ENCODE peak calls at places on chromosome 7, in seven cellular contexts. E is thyroid gland, Z is hepatocyte, Y is RWPE1, G is progenitor cell of endocrine pancreas, H is A673, F is OCI-LY7. O is an unnamed sample.
A peak's percentile ranks its signal among the peaks of the same experiment; 100 is the strongest.

GRCh38 chr7:35761882-35762720 is 38.8 kb upstream of the SEPTIN7 start:
- DNase-seq in Z (no peak), F (no peak), E (no peak), H (peak; percentile 63), Y (peak; percentile 26), G (no peak), O (no peak)

GRCh38 chr7:48424731-48425130 is 253.5 kb downstream of the ABCA13 start:
- DNase-seq in Y (peak; percentile 42), H (peak; percentile 25), E (no peak), F (peak; percentile 57), Z (peak; percentile 44), G (no peak), O (no peak)

GRCh38 chr7:30723776-30724175 is 28.2 kb upstream of the INMT start:
- DNase-seq in E (no peak), Y (no peak), F (no peak), H (no peak), G (no peak), Z (no peak), O (no peak)

GRCh38 chr7:85750454-85750949 is 563.6 kb upstream of the SEMA3D start:
- DNase-seq in Z (peak; percentile 37), Y (peak; percentile 24), E (peak; percentile 35), H (peak; percentile 72), G (no peak), F (peak; percentile 25), O (peak; percentile 50)

GRCh38 chr7:156000601-156001396 is 188.5 kb upstream of the SHH start:
- DNase-seq in F (no peak), H (no peak), Z (no peak), E (no peak), Y (no peak), G (no peak), O (no peak)

GRCh38 chr7:122303971-122304603 is 463 bp downstream of the FEZF1 start:
- DNase-seq in Z (peak; percentile 12), Y (no peak), H (no peak), F (no peak), G (no peak), E (no peak), O (no peak)

GRCh38 chr7:4959356-4959755 is 369 bp upstream of the MMD2 start:
- DNase-seq in H (no peak), Y (no peak), Z (no peak), F (no peak), G (no peak), E (no peak), O (no peak)

GRCh38 chr7:47654672-47655340 is 72.9 kb upstream of the TNS3 start:
- DNase-seq in H (no peak), E (no peak), Z (no peak), Y (no peak), G (no peak), F (no peak), O (no peak)

GRCh38 chr7:72925546-72926120 is 738 bp downstream of the POM121 start:
- DNase-seq in Y (no peak), E (no peak), F (peak; percentile 53), H (peak; percentile 21), Z (no peak), G (no peak), O (no peak)

GRCh38 chr7:139075031-139075652 is 34.4 kb downstream of the ZC3HAV1 start:
- DNase-seq in Y (peak; percentile 64), H (peak; percentile 82), Z (peak; percentile 86), G (peak; percentile 21), E (peak; percentile 69), F (peak; percentile 80), O (peak; percentile 54)

GRCh38 chr7:137546671-137547070 is 203.1 kb upstream of the PTN start:
- DNase-seq in E (no peak), F (no peak), Y (no peak), G (no peak), Z (no peak), H (no peak), O (no peak)

GRCh38 chr7:27148776-27149641 is 1.4 kb upstream of the HOXA6 start:
- DNase-seq in G (no peak), F (no peak), H (no peak), E (no peak), Y (no peak), Z (no peak), O (no peak)

GRCh38 chr7:148276291-148277041 is 314.1 kb upstream of the C7orf33 start:
- DNase-seq in E (no peak), F (peak; percentile 31), Z (no peak), G (no peak), Y (no peak), H (peak; percentile 18), O (no peak)

GRCh38 chr7:23473848-23474097 is 3.5 kb upstream of the IGF2BP3 start:
- DNase-seq in E (no peak), Z (peak; percentile 55), F (no peak), G (no peak), H (peak; percentile 60), Y (no peak), O (peak; percentile 46)

GRCh38 chr7:2444476-2444875 is 31.7 kb downstream of the GRIFIN start:
- DNase-seq in F (no peak), E (no peak), H (no peak), Y (no peak), Z (no peak), G (no peak), O (no peak)

DNA sequence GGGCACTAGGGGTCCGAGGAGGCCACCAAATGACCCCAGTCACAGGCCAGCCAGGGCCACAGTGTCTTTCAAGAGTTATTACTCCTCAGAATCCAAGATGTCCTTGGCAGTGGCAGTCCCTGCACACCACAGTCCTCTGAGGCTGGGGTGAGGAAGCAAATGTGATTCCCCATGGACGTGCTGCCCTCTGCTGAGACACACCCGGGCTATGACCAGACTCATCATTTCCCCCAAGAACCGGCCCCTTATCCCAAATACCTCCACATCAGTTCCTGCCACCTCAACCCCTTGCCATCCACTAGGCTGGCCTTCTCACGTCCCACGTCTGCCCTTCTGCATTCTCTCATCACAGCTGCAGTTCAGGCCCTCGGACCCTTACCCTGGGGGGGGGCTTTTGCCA is 5.0 kb downstream of the PRKAG2 start:
- DNase-seq in E (no peak), F (no peak), H (no peak), Y (no peak), Z (no peak), G (no peak), O (no peak)
- TF ChIP-seq CTCF in E (no peak), F (no peak), H (no peak), Y (no peak), Z (no peak), G (no peak), O (no peak)

DNA sequence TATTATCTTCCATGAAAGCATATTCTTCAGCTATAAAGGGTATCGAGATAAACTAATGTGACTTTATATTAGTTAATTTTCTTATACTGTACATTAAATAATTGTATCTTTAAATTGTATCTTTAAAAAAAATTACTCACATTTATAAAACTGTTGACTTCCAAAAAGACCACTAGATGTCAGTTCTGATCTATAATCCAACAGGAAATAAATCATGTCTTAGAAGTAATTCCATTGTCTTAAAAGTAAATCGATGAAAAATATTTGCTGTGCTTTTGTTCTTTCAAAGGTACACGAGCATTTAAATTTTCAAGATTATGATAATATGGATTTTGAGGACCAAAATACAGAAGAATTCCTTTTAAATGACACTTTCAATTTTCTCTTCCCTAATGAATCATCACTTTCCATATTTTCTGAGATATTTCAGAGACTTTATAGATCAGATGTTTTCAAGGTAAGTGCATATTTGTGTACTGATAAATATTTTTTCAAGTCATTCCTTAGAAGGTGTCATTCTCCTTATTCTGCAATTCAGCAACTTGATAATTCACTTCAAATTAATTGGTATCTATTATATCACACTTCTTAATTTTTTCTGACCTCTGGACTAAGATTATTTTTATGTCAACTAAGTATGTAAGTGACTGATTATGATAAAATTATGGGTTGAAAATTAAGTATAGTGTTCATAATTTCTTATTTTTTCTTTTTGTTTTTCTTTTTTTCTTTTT is 138.5 kb downstream of the CPED1 start:
- DNase-seq in H (peak; percentile 28), Y (no peak), G (no peak), Z (no peak), F (peak; percentile 53), E (no peak), O (no peak)
- TF ChIP-seq CTCF in H (peak; percentile 57), Y (peak; percentile 49), G (peak; percentile 31), Z (peak; percentile 49), F (peak; percentile 86), E (peak; percentile 29), O (peak; percentile 46)

DNA sequence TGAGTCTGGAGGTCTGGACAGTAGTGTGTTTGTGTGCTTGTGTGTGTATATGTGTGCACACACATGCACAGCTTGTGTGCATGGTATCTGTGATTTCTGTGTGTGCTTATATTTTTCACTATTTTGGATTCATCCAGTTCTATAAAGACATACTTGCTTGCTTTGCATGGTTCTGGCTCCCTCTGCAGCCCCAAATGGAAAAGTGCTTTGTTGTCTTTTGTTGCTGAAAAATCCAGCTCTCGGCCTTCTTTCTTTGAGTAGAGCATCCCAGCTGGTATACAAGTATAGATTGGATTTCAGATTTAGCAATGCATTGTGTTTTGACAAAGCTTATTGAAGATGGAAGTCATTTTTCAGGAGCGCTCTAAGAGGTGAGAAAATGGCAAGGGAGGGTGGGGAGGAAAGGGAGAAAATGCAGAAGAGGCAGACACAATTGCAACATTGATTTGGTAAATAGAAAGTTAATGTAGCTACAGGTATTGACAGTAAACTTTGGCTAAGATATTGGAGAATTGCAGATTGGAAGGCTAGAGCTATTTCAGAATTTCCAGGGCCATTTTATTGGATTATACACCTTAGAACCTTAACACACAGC is 333.9 kb downstream of the AUTS2 start:
- DNase-seq in E (peak; percentile 24), G (no peak), F (peak; percentile 60), Y (peak; percentile 2), H (peak; percentile 71), Z (peak; percentile 61), O (peak; percentile 33)
- TF ChIP-seq CTCF in E (peak; percentile 52), G (peak; percentile 75), F (peak; percentile 92), Y (no peak), H (peak; percentile 77), Z (peak; percentile 78), O (peak; percentile 80)

DNA sequence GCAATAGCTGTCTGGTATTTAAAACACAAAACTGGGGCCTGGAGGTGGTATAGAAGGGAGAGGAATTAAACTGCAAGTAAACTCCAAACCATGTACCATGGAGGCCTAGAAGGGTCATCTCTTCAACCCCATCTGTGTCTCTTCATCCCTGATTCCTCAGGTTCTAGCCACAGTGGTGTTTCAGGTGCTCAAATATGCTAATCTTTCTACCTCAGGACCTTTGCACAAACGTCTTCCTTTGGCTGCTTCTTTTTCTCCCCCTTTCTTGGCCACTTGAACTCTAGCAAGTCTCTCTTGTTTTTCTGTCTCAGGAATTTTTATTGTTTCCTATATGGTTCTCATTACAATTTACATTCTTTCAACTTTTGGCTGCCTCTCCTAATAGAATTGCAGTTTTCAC is 25.6 kb upstream of the MTPN start:
- DNase-seq in F (no peak), H (no peak), E (no peak), Z (no peak), G (no peak), Y (no peak), O (no peak)
- TF ChIP-seq CTCF in F (no peak), H (no peak), E (no peak), Z (no peak), G (no peak), Y (no peak), O (no peak)

GRCh38 chr7:159095979-159096411 is 48.7 kb downstream of the VIPR2 start:
- DNase-seq in E (no peak), F (no peak), Z (no peak), H (no peak), Y (no peak), G (no peak), O (no peak)
- TF ChIP-seq CTCF in E (no peak), F (no peak), Z (no peak), H (no peak), Y (no peak), G (no peak), O (no peak)